ENCODE peak calls at places on chromosomes 6 and 20, in seven cellular contexts. Y, Z, K, J, R, H and L are unnamed samples.

GRCh38 chr6:124719951-124720350 is 242.3 kb upstream of the RNF217 start:
- DNase-seq in Y (no peak), Z (no peak), K (no peak), J (no peak), R (no peak), H (no peak), L (no peak)

GRCh38 chr20:31568773-31569162 is 36.3 kb upstream of the ID1 start:
- DNase-seq in Y (no peak), Z (no peak), K (no peak), J (no peak), R (no peak), H (no peak), L (no peak)

GRCh38 chr6:135905604-135906300 is 54.3 kb downstream of the PDE7B start:
- DNase-seq in Y (no peak), Z (no peak), K (no peak), J (no peak), R (no peak), H (no peak), L (no peak)

GRCh38 chr6:15948930-15949900 is 179.7 kb upstream of the MYLIP start:
- DNase-seq in Y (no peak), Z (no peak), K (peak), J (peak), R (no peak), H (peak), L (peak)

GRCh38 chr20:61958773-61959172 is 106.9 kb downstream of the TAF4 start:
- DNase-seq in Y (no peak), Z (no peak), K (peak), J (no peak), R (no peak), H (no peak), L (no peak)

GRCh38 chr20:49595811-49596545 is 28.0 kb upstream of the PTGIS start:
- DNase-seq in Y (no peak), Z (peak), K (no peak), J (no peak), R (peak), H (no peak), L (no peak)

GRCh38 chr20:53434662-53435061 is 159.0 kb downstream of the ZNF217 start:
- DNase-seq in Y (no peak), Z (no peak), K (peak), J (peak), R (no peak), H (no peak), L (peak)

GRCh38 chr6:74259931-74260330 is 563.9 kb downstream of the CD109 start:
- DNase-seq in Y (no peak), Z (no peak), K (no peak), J (no peak), R (no peak), H (no peak), L (no peak)

GRCh38 chr6:136774228-136775041 is 17.8 kb downstream of the MAP3K5 start:
- DNase-seq in Y (no peak), Z (no peak), K (no peak), J (no peak), R (no peak), H (no peak), L (no peak)

GRCh38 chr6:73207221-73207837 is 18.0 kb downstream of the KHDC1L start:
- DNase-seq in Y (no peak), Z (no peak), K (no peak), J (no peak), R (no peak), H (no peak), L (no peak)

GRCh38 chr6:80676386-80676785 is 569.9 kb downstream of the BCKDHB start:
- DNase-seq in Y (no peak), Z (no peak), K (no peak), J (no peak), R (no peak), H (no peak), L (no peak)

GRCh38 chr6:41423002-41423401 is 87.6 kb downstream of the NCR2 start:
- DNase-seq in Y (no peak), Z (no peak), K (no peak), J (no peak), R (no peak), H (no peak), L (no peak)

GRCh38 chr6:156256161-156256560 is 521.0 kb upstream of the ARID1B start:
- DNase-seq in Y (no peak), Z (peak), K (no peak), J (no peak), R (no peak), H (no peak), L (no peak)

GRCh38 chr20:61621381-61621780 is 369.3 kb downstream of the CDH4 start:
- DNase-seq in Y (no peak), Z (no peak), K (no peak), J (no peak), R (no peak), H (no peak), L (no peak)

GRCh38 chr6:56953597-56954388 is 1.1 kb upstream of the BEND6 start:
- DNase-seq in Y (no peak), Z (peak), K (no peak), J (no peak), R (no peak), H (no peak), L (no peak)